ENCODE peak calls at places on chromosomes 11 and 22, in seven cellular contexts. N is left ventricle myocardium inferior; L is neural crest cell; K is activated CD4-positive, alpha-beta T cell treated with anti-CD3 and anti-CD28 coated beads for 48 hours; T is ACHN; Z is hepatocyte; B is pancreas. F is an unnamed sample.

GRCh38 chr22:33299245-33299956 is 241.2 kb upstream of the SYN3 start:
- DNase-seq in N (no peak), L (no peak), K (no peak), T (peak), Z (no peak), B (no peak), F (no peak)

GRCh38 chr22:39598017-39598965 is 27.7 kb downstream of the CACNA1I start:
- DNase-seq in N (no peak), L (peak), K (peak), T (peak), Z (peak), B (peak), F (no peak)

GRCh38 chr11:116276051-116277044 is 496.4 kb downstream of the BUD13 start:
- DNase-seq in N (peak), L (peak), K (peak), T (peak), Z (peak), B (peak), F (no peak)

GRCh38 chr11:125128450-125128849 is 17.0 kb upstream of the TMEM218 start:
- DNase-seq in N (no peak), L (no peak), K (no peak), T (no peak), Z (no peak), B (no peak), F (no peak)

GRCh38 chr11:48044577-48044976 is 64.2 kb downstream of the PTPRJ start:
- DNase-seq in N (peak), L (no peak), K (no peak), T (no peak), Z (no peak), B (no peak), F (no peak)

GRCh38 chr11:27777013-27777412 is 76.8 kb upstream of the BDNF start:
- DNase-seq in N (no peak), L (no peak), K (no peak), T (peak), Z (no peak), B (no peak), F (no peak)

GRCh38 chr11:10294289-10294953 is 402 bp upstream of the SBF2 start:
- DNase-seq in N (peak), L (no peak), K (no peak), T (peak), Z (peak), B (peak), F (peak)

GRCh38 chr11:818396-819128 is at the start of gene PNPLA2:
- DNase-seq in N (no peak), L (no peak), K (no peak), T (peak), Z (peak), B (peak), F (no peak)

GRCh38 chr11:65920035-65920802 is 993 bp downstream of the DRAP1 start:
- DNase-seq in N (peak), L (no peak), K (no peak), T (peak), Z (no peak), B (peak), F (no peak)

GRCh38 chr22:30328466-30329049 is 1.8 kb upstream of the TBC1D10A start:
- DNase-seq in N (no peak), L (no peak), K (no peak), T (no peak), Z (no peak), B (no peak), F (no peak)

GRCh38 chr11:105181521-105181920 is 42.0 kb upstream of the CARD18 start:
- DNase-seq in N (no peak), L (no peak), K (no peak), T (no peak), Z (no peak), B (no peak), F (no peak)

GRCh38 chr22:50670914-50671538 is 1.6 kb upstream of the SHANK3 start:
- DNase-seq in N (no peak), L (no peak), K (no peak), T (no peak), Z (no peak), B (no peak), F (no peak)

GRCh38 chr11:113723706-113724246 is 17.7 kb upstream of the TMPRSS5 start:
- DNase-seq in N (no peak), L (no peak), K (no peak), T (no peak), Z (no peak), B (no peak), F (no peak)

GRCh38 chr11:65780770-65781151 is at the start of gene AP5B1:
- DNase-seq in N (peak), L (no peak), K (peak), T (peak), Z (peak), B (peak), F (no peak)

GRCh38 chr11:119099707-119100106 is 1.9 kb downstream of the DPAGT1 start:
- DNase-seq in N (no peak), L (no peak), K (no peak), T (no peak), Z (no peak), B (peak), F (no peak)

F was measured in esophagus muscularis mucosa.